ENCODE peak calls at places on chromosomes 7 and 10, in four cellular contexts. One of them, this sample, is unnamed.

GRCh38 chr7:131221061-131221460 is 106.6 kb upstream of the MKLN1 start:
- DNase-seq in left ventricle myocardium superior: no peak
- DNase-seq in naive B cell: no peak
- DNase-seq in substantia nigra: no peak
- DNase-seq in this sample: no peak

GRCh38 chr10:101287183-101287830 is 58.0 kb upstream of the LBX1 start:
- DNase-seq in left ventricle myocardium superior: no peak
- DNase-seq in naive B cell: no peak
- DNase-seq in substantia nigra: no peak
- DNase-seq in this sample: no peak

GRCh38 chr10:69061305-69062161 is 26.4 kb upstream of the SRGN start:
- DNase-seq in left ventricle myocardium superior: peak
- DNase-seq in naive B cell: no peak
- DNase-seq in substantia nigra: peak
- DNase-seq in this sample: peak

GRCh38 chr7:139828446-139828845 is 618 bp upstream of the TBXAS1 start:
- DNase-seq in left ventricle myocardium superior: no peak
- DNase-seq in naive B cell: no peak
- DNase-seq in substantia nigra: no peak
- DNase-seq in this sample: no peak

GRCh38 chr7:2709553-2710165 is 21.7 kb downstream of the AMZ1 start:
- DNase-seq in left ventricle myocardium superior: peak
- DNase-seq in naive B cell: peak
- DNase-seq in substantia nigra: peak
- DNase-seq in this sample: peak

GRCh38 chr10:97708976-97709745 is 4.4 kb upstream of the MARVELD1 start:
- DNase-seq in left ventricle myocardium superior: peak
- DNase-seq in naive B cell: no peak
- DNase-seq in substantia nigra: peak
- DNase-seq in this sample: no peak

GRCh38 chr7:155941688-155942087 is 129.4 kb upstream of the SHH start:
- DNase-seq in left ventricle myocardium superior: no peak
- DNase-seq in naive B cell: no peak
- DNase-seq in substantia nigra: no peak
- DNase-seq in this sample: no peak

GRCh38 chr7:101137651-101138148 is 10.8 kb downstream of the SERPINE1 start:
- DNase-seq in left ventricle myocardium superior: no peak
- DNase-seq in naive B cell: no peak
- DNase-seq in substantia nigra: no peak
- DNase-seq in this sample: no peak

GRCh38 chr7:30812676-30813075 is 41.5 kb downstream of the MINDY4 start:
- DNase-seq in left ventricle myocardium superior: no peak
- DNase-seq in naive B cell: no peak
- DNase-seq in substantia nigra: no peak
- DNase-seq in this sample: no peak

GRCh38 chr7:36138209-36138608 is 14.8 kb upstream of the EEPD1 start:
- DNase-seq in left ventricle myocardium superior: no peak
- DNase-seq in naive B cell: no peak
- DNase-seq in substantia nigra: no peak
- DNase-seq in this sample: no peak

This sample was measured in GM18507.